ENCODE peak calls at places on chromosomes 7 and 10, in ten cellular contexts. One of them, this sample, is unnamed. For H3K4me1, the result is how much of the 10 kb centered on the place peaks cover.

GRCh38 chr10:121566755-121567154 is 31.5 kb downstream of the FGFR2 start:
- DNase-seq in psoas muscle: no peak
- DNase-seq in MM.1S: no peak
- DNase-seq in heart right ventricle: no peak
- DNase-seq in heart left ventricle: no peak
- DNase-seq in GM23248: no peak
- DNase-seq in CD8-positive, alpha-beta T cell: no peak
- DNase-seq in mucosa of descending colon: no peak
- DNase-seq in A549: no peak
- DNase-seq in transverse colon: no peak
- DNase-seq in this sample: no peak

GRCh38 chr7:100493476-100494264 is 9.9 kb downstream of the NYAP1 start:
- DNase-seq in psoas muscle: no peak
- DNase-seq in MM.1S: peak
- DNase-seq in heart right ventricle: no peak
- DNase-seq in heart left ventricle: no peak
- DNase-seq in GM23248: no peak
- DNase-seq in CD8-positive, alpha-beta T cell: peak
- DNase-seq in mucosa of descending colon: peak
- DNase-seq in A549: no peak
- DNase-seq in transverse colon: peak
- DNase-seq in this sample: peak

GRCh38 chr7:1638113-1638726 is 31.9 kb upstream of the ELFN1 start:
- DNase-seq in psoas muscle: no peak
- DNase-seq in MM.1S: no peak
- DNase-seq in heart right ventricle: no peak
- DNase-seq in heart left ventricle: no peak
- DNase-seq in GM23248: peak
- DNase-seq in CD8-positive, alpha-beta T cell: no peak
- DNase-seq in mucosa of descending colon: no peak
- DNase-seq in A549: no peak
- DNase-seq in transverse colon: no peak
- DNase-seq in this sample: no peak

GRCh38 chr10:104577861-104578480 is 63.1 kb upstream of the SORCS3 start:
- DNase-seq in psoas muscle: no peak
- DNase-seq in MM.1S: no peak
- DNase-seq in heart right ventricle: no peak
- DNase-seq in heart left ventricle: no peak
- DNase-seq in GM23248: no peak
- DNase-seq in CD8-positive, alpha-beta T cell: no peak
- DNase-seq in mucosa of descending colon: no peak
- DNase-seq in A549: no peak
- DNase-seq in transverse colon: no peak
- DNase-seq in this sample: no peak

GRCh38 chr7:66737667-66738066 is 2.9 kb upstream of the RABGEF1 start:
- DNase-seq in psoas muscle: no peak
- DNase-seq in MM.1S: no peak
- DNase-seq in heart right ventricle: no peak
- DNase-seq in heart left ventricle: no peak
- DNase-seq in GM23248: no peak
- DNase-seq in CD8-positive, alpha-beta T cell: no peak
- DNase-seq in mucosa of descending colon: no peak
- DNase-seq in A549: no peak
- DNase-seq in transverse colon: no peak
- DNase-seq in this sample: no peak

GRCh38 chr10:122159159-122159970 is 111.7 kb upstream of the BTBD16 start:
- DNase-seq in psoas muscle: no peak
- DNase-seq in MM.1S: no peak
- DNase-seq in heart right ventricle: no peak
- DNase-seq in heart left ventricle: no peak
- DNase-seq in GM23248: no peak
- DNase-seq in CD8-positive, alpha-beta T cell: no peak
- DNase-seq in mucosa of descending colon: no peak
- DNase-seq in A549: no peak
- DNase-seq in transverse colon: no peak
- DNase-seq in this sample: peak

GRCh38 chr7:43621729-43622448 is 39.0 kb downstream of the STK17A start:
- DNase-seq in psoas muscle: no peak
- DNase-seq in MM.1S: no peak
- DNase-seq in heart right ventricle: no peak
- DNase-seq in heart left ventricle: no peak
- DNase-seq in GM23248: peak
- DNase-seq in CD8-positive, alpha-beta T cell: no peak
- DNase-seq in mucosa of descending colon: no peak
- DNase-seq in A549: no peak
- DNase-seq in transverse colon: no peak
- DNase-seq in this sample: no peak

GRCh38 chr10:34364253-34365037 is 450.7 kb downstream of the PARD3 start:
- DNase-seq in psoas muscle: no peak
- DNase-seq in MM.1S: no peak
- DNase-seq in heart right ventricle: no peak
- DNase-seq in heart left ventricle: no peak
- DNase-seq in GM23248: no peak
- DNase-seq in CD8-positive, alpha-beta T cell: no peak
- DNase-seq in mucosa of descending colon: no peak
- DNase-seq in A549: peak
- DNase-seq in transverse colon: no peak
- DNase-seq in this sample: no peak

GRCh38 chr7:1289681-1290261 is 57.1 kb downstream of the UNCX start:
- DNase-seq in psoas muscle: no peak
- DNase-seq in MM.1S: no peak
- DNase-seq in heart right ventricle: no peak
- DNase-seq in heart left ventricle: no peak
- DNase-seq in GM23248: no peak
- DNase-seq in CD8-positive, alpha-beta T cell: no peak
- DNase-seq in mucosa of descending colon: peak
- DNase-seq in A549: no peak
- DNase-seq in transverse colon: no peak
- DNase-seq in this sample: no peak

GRCh38 chr10:7410306-7410799 is 481 bp downstream of the SFMBT2 start:
- DNase-seq in psoas muscle: peak
- DNase-seq in MM.1S: peak
- DNase-seq in heart right ventricle: peak
- DNase-seq in heart left ventricle: no peak
- DNase-seq in GM23248: peak
- DNase-seq in CD8-positive, alpha-beta T cell: peak
- DNase-seq in mucosa of descending colon: peak
- DNase-seq in A549: no peak
- DNase-seq in transverse colon: peak
- DNase-seq in this sample: no peak

GRCh38 chr7:140060788-140061606 is 1.8 kb downstream of the PARP12 start:
- DNase-seq in psoas muscle: no peak
- DNase-seq in MM.1S: no peak
- DNase-seq in heart right ventricle: peak
- DNase-seq in heart left ventricle: peak
- DNase-seq in GM23248: no peak
- DNase-seq in CD8-positive, alpha-beta T cell: no peak
- DNase-seq in mucosa of descending colon: no peak
- DNase-seq in A549: no peak
- DNase-seq in transverse colon: peak
- DNase-seq in this sample: no peak

GRCh38 chr7:23055582-23056178 is 41.8 kb upstream of the HYCC1 start:
- DNase-seq in psoas muscle: no peak
- DNase-seq in MM.1S: peak
- DNase-seq in heart right ventricle: peak
- DNase-seq in heart left ventricle: peak
- DNase-seq in GM23248: peak
- DNase-seq in CD8-positive, alpha-beta T cell: peak
- DNase-seq in mucosa of descending colon: no peak
- DNase-seq in A549: peak
- DNase-seq in transverse colon: peak
- DNase-seq in this sample: no peak

GRCh38 chr10:117264776-117265175 is 23.9 kb downstream of the SLC18A2 start:
- DNase-seq in psoas muscle: no peak
- DNase-seq in MM.1S: no peak
- DNase-seq in heart right ventricle: no peak
- DNase-seq in heart left ventricle: no peak
- DNase-seq in GM23248: no peak
- DNase-seq in CD8-positive, alpha-beta T cell: no peak
- DNase-seq in mucosa of descending colon: no peak
- DNase-seq in A549: no peak
- DNase-seq in transverse colon: no peak
- DNase-seq in this sample: peak

GRCh38 chr7:117324940-117325339 is 2.1 kb upstream of the WNT2 start:
- DNase-seq in psoas muscle: no peak
- DNase-seq in MM.1S: no peak
- DNase-seq in heart right ventricle: no peak
- DNase-seq in heart left ventricle: no peak
- DNase-seq in GM23248: no peak
- DNase-seq in CD8-positive, alpha-beta T cell: no peak
- DNase-seq in mucosa of descending colon: no peak
- DNase-seq in A549: no peak
- DNase-seq in transverse colon: no peak
- DNase-seq in this sample: no peak

GRCh38 chr7:77409005-77409738 is 7.0 kb downstream of the GSAP start:
- DNase-seq in psoas muscle: no peak
- DNase-seq in MM.1S: no peak
- DNase-seq in heart right ventricle: no peak
- DNase-seq in heart left ventricle: no peak
- DNase-seq in GM23248: peak
- DNase-seq in CD8-positive, alpha-beta T cell: no peak
- DNase-seq in mucosa of descending colon: no peak
- DNase-seq in A549: peak
- DNase-seq in transverse colon: no peak
- DNase-seq in this sample: no peak

GRCh38 chr7:2504128-2504817 is 15.3 kb upstream of the LFNG start:
- DNase-seq in psoas muscle: no peak
- DNase-seq in MM.1S: no peak
- DNase-seq in heart right ventricle: no peak
- DNase-seq in heart left ventricle: no peak
- DNase-seq in GM23248: no peak
- DNase-seq in CD8-positive, alpha-beta T cell: no peak
- DNase-seq in mucosa of descending colon: no peak
- DNase-seq in A549: no peak
- DNase-seq in transverse colon: no peak
- DNase-seq in this sample: no peak

GRCh38 chr7:28362812-28363211 is 49.5 kb upstream of the CREB5 start:
- DNase-seq in psoas muscle: no peak
- DNase-seq in MM.1S: no peak
- DNase-seq in heart right ventricle: no peak
- DNase-seq in heart left ventricle: no peak
- DNase-seq in GM23248: peak
- DNase-seq in CD8-positive, alpha-beta T cell: no peak
- DNase-seq in mucosa of descending colon: no peak
- DNase-seq in A549: no peak
- DNase-seq in transverse colon: no peak
- DNase-seq in this sample: no peak
- H3K4me1 ChIP-seq in psoas muscle: under half
- H3K4me1 ChIP-seq in MM.1S: under half
- H3K4me1 ChIP-seq in heart right ventricle: under half
- H3K4me1 ChIP-seq in heart left ventricle: under half
- H3K4me1 ChIP-seq in GM23248: under half
- H3K4me1 ChIP-seq in CD8-positive, alpha-beta T cell: under half
- H3K4me1 ChIP-seq in mucosa of descending colon: under half
- H3K4me1 ChIP-seq in A549: under half
- H3K4me1 ChIP-seq in transverse colon: under half
- H3K4me1 ChIP-seq in this sample: under half

DNA sequence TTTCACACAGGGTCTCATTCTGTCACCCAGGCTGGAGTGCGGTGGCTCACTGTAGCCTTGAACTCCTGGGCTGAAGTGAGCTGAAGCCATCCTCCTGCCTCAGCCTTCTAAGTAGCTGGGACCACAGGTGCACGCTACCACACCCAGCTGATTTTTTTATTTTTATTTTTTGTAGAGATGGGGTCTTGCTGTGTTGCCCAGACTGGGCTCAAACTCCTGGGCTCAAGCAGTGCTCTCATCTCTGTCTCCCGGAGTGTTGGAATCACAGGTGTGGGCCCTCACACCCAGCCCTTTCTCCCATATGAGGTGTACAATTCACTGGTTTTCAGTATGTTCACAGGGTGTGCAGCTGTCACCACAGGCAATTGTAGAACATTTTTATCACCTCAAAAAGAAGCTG is 5.2 kb downstream of the INPP5A start:
- DNase-seq in psoas muscle: no peak
- DNase-seq in MM.1S: no peak
- DNase-seq in heart right ventricle: no peak
- DNase-seq in heart left ventricle: no peak
- DNase-seq in GM23248: no peak
- DNase-seq in CD8-positive, alpha-beta T cell: no peak
- DNase-seq in mucosa of descending colon: no peak
- DNase-seq in A549: no peak
- DNase-seq in transverse colon: no peak
- DNase-seq in this sample: no peak
- H3K4me1 ChIP-seq in psoas muscle: half or more
- H3K4me1 ChIP-seq in MM.1S: under half
- H3K4me1 ChIP-seq in heart right ventricle: half or more
- H3K4me1 ChIP-seq in heart left ventricle: half or more
- H3K4me1 ChIP-seq in GM23248: under half
- H3K4me1 ChIP-seq in CD8-positive, alpha-beta T cell: half or more
- H3K4me1 ChIP-seq in mucosa of descending colon: under half
- H3K4me1 ChIP-seq in A549: under half
- H3K4me1 ChIP-seq in transverse colon: under half
- H3K4me1 ChIP-seq in this sample: under half

DNA sequence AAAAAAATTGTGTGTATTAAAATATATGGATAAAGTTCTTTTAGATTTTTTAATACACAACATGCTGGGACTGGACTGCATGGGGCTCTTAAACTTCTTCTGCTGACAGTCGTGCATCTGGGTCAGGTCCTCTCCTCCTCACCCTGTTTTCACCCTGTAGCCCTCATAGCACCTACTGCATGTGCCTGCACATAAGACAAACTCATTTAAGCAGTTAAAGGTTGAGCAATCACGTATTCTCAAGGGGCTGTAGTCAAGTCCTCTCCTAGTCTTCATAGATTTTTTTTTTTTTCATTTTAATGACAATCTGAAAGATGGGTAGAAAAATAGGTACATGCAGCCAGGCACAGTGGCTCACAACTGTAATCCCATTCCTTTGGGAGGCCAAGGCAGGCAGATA is 23.6 kb upstream of the PDCD4 start:
- DNase-seq in psoas muscle: no peak
- DNase-seq in MM.1S: no peak
- DNase-seq in heart right ventricle: no peak
- DNase-seq in heart left ventricle: no peak
- DNase-seq in GM23248: no peak
- DNase-seq in CD8-positive, alpha-beta T cell: no peak
- DNase-seq in mucosa of descending colon: no peak
- DNase-seq in A549: no peak
- DNase-seq in transverse colon: no peak
- DNase-seq in this sample: no peak
- H3K4me1 ChIP-seq in psoas muscle: under half
- H3K4me1 ChIP-seq in MM.1S: half or more
- H3K4me1 ChIP-seq in heart right ventricle: under half
- H3K4me1 ChIP-seq in heart left ventricle: under half
- H3K4me1 ChIP-seq in GM23248: under half
- H3K4me1 ChIP-seq in CD8-positive, alpha-beta T cell: half or more
- H3K4me1 ChIP-seq in mucosa of descending colon: under half
- H3K4me1 ChIP-seq in A549: under half
- H3K4me1 ChIP-seq in transverse colon: under half
- H3K4me1 ChIP-seq in this sample: half or more

DNA sequence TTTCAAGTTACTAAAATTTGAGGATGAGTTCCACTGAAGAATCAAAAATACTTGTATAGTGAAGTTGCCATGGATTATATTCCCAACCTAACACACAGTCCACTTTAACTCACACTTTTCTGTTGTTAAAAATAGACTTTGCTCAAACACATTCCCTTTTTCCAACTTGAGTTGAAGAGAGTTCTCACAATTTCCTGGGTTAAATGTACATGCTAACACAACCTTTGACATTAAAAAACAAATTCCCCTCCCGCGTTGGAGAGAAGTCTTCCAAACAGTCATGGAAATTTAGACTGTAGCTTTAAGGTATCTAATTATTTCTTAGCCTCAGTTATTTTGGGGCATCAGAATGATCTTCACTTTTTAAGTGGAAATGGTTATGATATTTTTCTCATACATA is 27.1 kb downstream of the SKIDA1 start:
- DNase-seq in psoas muscle: no peak
- DNase-seq in MM.1S: no peak
- DNase-seq in heart right ventricle: no peak
- DNase-seq in heart left ventricle: no peak
- DNase-seq in GM23248: no peak
- DNase-seq in CD8-positive, alpha-beta T cell: no peak
- DNase-seq in mucosa of descending colon: no peak
- DNase-seq in A549: no peak
- DNase-seq in transverse colon: no peak
- DNase-seq in this sample: no peak
- H3K4me1 ChIP-seq in psoas muscle: under half
- H3K4me1 ChIP-seq in MM.1S: under half
- H3K4me1 ChIP-seq in heart right ventricle: under half
- H3K4me1 ChIP-seq in heart left ventricle: under half
- H3K4me1 ChIP-seq in GM23248: under half
- H3K4me1 ChIP-seq in CD8-positive, alpha-beta T cell: under half
- H3K4me1 ChIP-seq in mucosa of descending colon: under half
- H3K4me1 ChIP-seq in A549: under half
- H3K4me1 ChIP-seq in transverse colon: under half
- H3K4me1 ChIP-seq in this sample: under half